ENCODE peak calls at places on chromosome 5, in six cellular contexts. One of them, this sample, is unnamed.
A peak's percentile ranks its signal among the peaks of the same experiment; 100 is the strongest.

GRCh38 chr5:16809816-16810502 is 126.1 kb downstream of the MYO10 start:
- DNase-seq in IMR-90: peak; percentile 49
- DNase-seq in SK-N-SH: no peak
- DNase-seq in fibroblast of lung: peak; percentile 61
- DNase-seq in GM23338: peak; percentile 22
- DNase-seq in HCT116: no peak
- DNase-seq in this sample: no peak

GRCh38 chr5:14268236-14268701 is 125.1 kb downstream of the TRIO start:
- DNase-seq in IMR-90: peak; percentile 81
- DNase-seq in SK-N-SH: no peak
- DNase-seq in fibroblast of lung: peak; percentile 34
- DNase-seq in GM23338: no peak
- DNase-seq in HCT116: peak; percentile 90
- DNase-seq in this sample: no peak

GRCh38 chr5:16568875-16569580 is 47.8 kb downstream of the RETREG1 start:
- DNase-seq in IMR-90: no peak
- DNase-seq in SK-N-SH: peak; percentile 80
- DNase-seq in fibroblast of lung: peak; percentile 17
- DNase-seq in GM23338: no peak
- DNase-seq in HCT116: no peak
- DNase-seq in this sample: no peak

GRCh38 chr5:124414973-124415372 is 331.5 kb downstream of the ZNF608 start:
- DNase-seq in IMR-90: no peak
- DNase-seq in SK-N-SH: no peak
- DNase-seq in fibroblast of lung: no peak
- DNase-seq in GM23338: no peak
- DNase-seq in HCT116: no peak
- DNase-seq in this sample: no peak

GRCh38 chr5:179314606-179315355 is 30.5 kb downstream of the ADAMTS2 start:
- DNase-seq in IMR-90: no peak
- DNase-seq in SK-N-SH: no peak
- DNase-seq in fibroblast of lung: no peak
- DNase-seq in GM23338: no peak
- DNase-seq in HCT116: no peak
- DNase-seq in this sample: no peak

GRCh38 chr5:168649306-168649705 is 70.1 kb upstream of the PANK3 start:
- DNase-seq in IMR-90: no peak
- DNase-seq in SK-N-SH: no peak
- DNase-seq in fibroblast of lung: no peak
- DNase-seq in GM23338: no peak
- DNase-seq in HCT116: no peak
- DNase-seq in this sample: no peak

GRCh38 chr5:133287500-133287899 is 235.7 kb downstream of the HSPA4 start:
- DNase-seq in IMR-90: peak; percentile 44
- DNase-seq in SK-N-SH: peak; percentile 79
- DNase-seq in fibroblast of lung: peak; percentile 31
- DNase-seq in GM23338: peak; percentile 43
- DNase-seq in HCT116: peak; percentile 28
- DNase-seq in this sample: peak; percentile 69

GRCh38 chr5:132499440-132500243 is 9.1 kb upstream of the IRF1 start:
- DNase-seq in IMR-90: no peak
- DNase-seq in SK-N-SH: no peak
- DNase-seq in fibroblast of lung: no peak
- DNase-seq in GM23338: no peak
- DNase-seq in HCT116: no peak
- DNase-seq in this sample: no peak

GRCh38 chr5:746258-746761 is 38.2 kb downstream of the ZDHHC11B start:
- DNase-seq in IMR-90: no peak
- DNase-seq in SK-N-SH: peak; percentile 28
- DNase-seq in fibroblast of lung: no peak
- DNase-seq in GM23338: no peak
- DNase-seq in HCT116: no peak
- DNase-seq in this sample: no peak

GRCh38 chr5:134995850-134996402 is 28.2 kb downstream of the CATSPER3 start:
- DNase-seq in IMR-90: no peak
- DNase-seq in SK-N-SH: peak; percentile 4
- DNase-seq in fibroblast of lung: no peak
- DNase-seq in GM23338: no peak
- DNase-seq in HCT116: no peak
- DNase-seq in this sample: no peak

GRCh38 chr5:59367791-59368394 is 525.6 kb downstream of the PDE4D start:
- DNase-seq in IMR-90: peak; percentile 66
- DNase-seq in SK-N-SH: peak; percentile 39
- DNase-seq in fibroblast of lung: peak; percentile 85
- DNase-seq in GM23338: peak; percentile 78
- DNase-seq in HCT116: peak; percentile 36
- DNase-seq in this sample: peak; percentile 73

GRCh38 chr5:178476531-178476930 is 113.7 kb downstream of the COL23A1 start:
- DNase-seq in IMR-90: no peak
- DNase-seq in SK-N-SH: no peak
- DNase-seq in fibroblast of lung: no peak
- DNase-seq in GM23338: no peak
- DNase-seq in HCT116: no peak
- DNase-seq in this sample: no peak

GRCh38 chr5:40842351-40842750 is 1.2 kb downstream of the CARD6 start:
- DNase-seq in IMR-90: peak; percentile 71
- DNase-seq in SK-N-SH: no peak
- DNase-seq in fibroblast of lung: peak; percentile 65
- DNase-seq in GM23338: no peak
- DNase-seq in HCT116: no peak
- DNase-seq in this sample: no peak
- H3K4me3 ChIP-seq in IMR-90: no peak overlapping the region
- H3K4me3 ChIP-seq in SK-N-SH: no peak overlapping the region
- H3K4me3 ChIP-seq in fibroblast of lung: peak overlapping the region; percentile 77
- H3K4me3 ChIP-seq in GM23338: no peak overlapping the region
- H3K4me3 ChIP-seq in HCT116: no peak overlapping the region
- H3K4me3 ChIP-seq in this sample: no peak overlapping the region

GRCh38 chr5:65855758-65856157 is 70.6 kb upstream of the ERBIN start:
- DNase-seq in IMR-90: no peak
- DNase-seq in SK-N-SH: no peak
- DNase-seq in fibroblast of lung: no peak
- DNase-seq in GM23338: no peak
- DNase-seq in HCT116: no peak
- DNase-seq in this sample: no peak
- H3K4me2 ChIP-seq in IMR-90: no peak overlapping the region
- H3K4me2 ChIP-seq in SK-N-SH: no peak overlapping the region
- H3K4me2 ChIP-seq in fibroblast of lung: no peak overlapping the region
- H3K4me2 ChIP-seq in GM23338: no peak overlapping the region
- H3K4me2 ChIP-seq in HCT116: no peak overlapping the region
- H3K4me2 ChIP-seq in this sample: no peak overlapping the region

GRCh38 chr5:143316844-143317631 is 86.4 kb downstream of the NR3C1 start:
- DNase-seq in IMR-90: no peak
- DNase-seq in SK-N-SH: peak; percentile 2
- DNase-seq in fibroblast of lung: peak; percentile 58
- DNase-seq in GM23338: no peak
- DNase-seq in HCT116: no peak
- DNase-seq in this sample: no peak
- H3K4me3 ChIP-seq in IMR-90: no peak overlapping the region
- H3K4me3 ChIP-seq in SK-N-SH: no peak overlapping the region
- H3K4me3 ChIP-seq in fibroblast of lung: no peak overlapping the region
- H3K4me3 ChIP-seq in GM23338: no peak overlapping the region
- H3K4me3 ChIP-seq in HCT116: no peak overlapping the region
- H3K4me3 ChIP-seq in this sample: no peak overlapping the region

DNA sequence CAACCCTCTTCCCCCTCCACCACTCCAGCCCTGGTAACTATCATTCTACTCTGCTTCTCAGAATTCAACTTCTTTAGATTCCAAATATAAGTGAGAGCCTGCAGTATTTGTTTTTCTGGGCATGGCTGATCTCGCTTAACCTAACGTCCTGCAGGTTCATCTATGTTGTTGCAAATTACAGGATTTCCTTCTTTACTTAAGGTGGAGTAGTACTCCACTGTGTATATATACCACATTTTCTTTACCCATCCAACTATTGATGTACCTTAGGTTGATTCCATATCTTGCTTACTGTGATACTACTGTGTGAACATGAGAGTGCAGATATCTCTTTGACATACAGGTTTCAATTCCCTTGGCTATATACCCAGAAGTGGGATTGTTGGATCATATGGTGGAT is 106.3 kb upstream of the ZNF366 start:
- DNase-seq in IMR-90: no peak
- DNase-seq in SK-N-SH: no peak
- DNase-seq in fibroblast of lung: no peak
- DNase-seq in GM23338: no peak
- DNase-seq in HCT116: no peak
- DNase-seq in this sample: no peak
- H3K4me2 ChIP-seq in IMR-90: no peak overlapping the region
- H3K4me2 ChIP-seq in SK-N-SH: no peak overlapping the region
- H3K4me2 ChIP-seq in fibroblast of lung: no peak overlapping the region
- H3K4me2 ChIP-seq in GM23338: no peak overlapping the region
- H3K4me2 ChIP-seq in HCT116: no peak overlapping the region
- H3K4me2 ChIP-seq in this sample: no peak overlapping the region

GRCh38 chr5:90480699-90481098 is 6.0 kb downstream of the POLR3G start:
- DNase-seq in IMR-90: peak; percentile 47
- DNase-seq in SK-N-SH: no peak
- DNase-seq in fibroblast of lung: peak; percentile 42
- DNase-seq in GM23338: no peak
- DNase-seq in HCT116: no peak
- DNase-seq in this sample: no peak

GRCh38 chr5:90477073-90477472 is 2.4 kb downstream of the POLR3G start:
- DNase-seq in IMR-90: no peak
- DNase-seq in SK-N-SH: no peak
- DNase-seq in fibroblast of lung: no peak
- DNase-seq in GM23338: peak; percentile 85
- DNase-seq in HCT116: no peak
- DNase-seq in this sample: no peak

GRCh38 chr5:90475436-90475980 is 844 bp downstream of the POLR3G start:
- DNase-seq in IMR-90: no peak
- DNase-seq in SK-N-SH: no peak
- DNase-seq in fibroblast of lung: no peak
- DNase-seq in GM23338: peak; percentile 16
- DNase-seq in HCT116: no peak
- DNase-seq in this sample: no peak

GRCh38 chr5:90479611-90480385 is 5.1 kb downstream of the POLR3G start:
- DNase-seq in IMR-90: peak; percentile 59
- DNase-seq in SK-N-SH: no peak
- DNase-seq in fibroblast of lung: no peak
- DNase-seq in GM23338: no peak
- DNase-seq in HCT116: no peak
- DNase-seq in this sample: no peak

DNA sequence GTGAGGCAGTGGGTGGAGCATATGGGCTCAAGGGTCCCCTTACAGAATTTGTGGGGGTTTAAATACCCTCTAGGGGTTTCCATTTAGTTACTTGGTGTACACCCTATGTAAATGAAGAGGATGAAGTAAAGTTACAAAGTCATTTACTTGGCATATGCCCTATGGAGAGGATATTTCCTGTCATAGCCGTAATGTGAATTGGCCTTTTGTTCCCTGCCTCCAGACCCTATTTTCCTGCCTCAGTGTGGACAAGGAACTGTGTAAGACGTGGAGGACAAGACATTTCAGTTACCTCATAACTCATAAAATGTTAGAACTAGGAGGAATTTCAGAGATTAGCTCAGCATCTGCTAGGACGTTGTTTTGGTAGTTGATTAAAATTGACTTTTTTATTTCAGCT is 3.2 kb downstream of the POLR3G start:
- DNase-seq in IMR-90: no peak
- DNase-seq in SK-N-SH: no peak
- DNase-seq in fibroblast of lung: no peak
- DNase-seq in GM23338: no peak
- DNase-seq in HCT116: no peak
- DNase-seq in this sample: no peak
- H3K4me3 ChIP-seq in IMR-90: no peak overlapping the region
- H3K4me3 ChIP-seq in SK-N-SH: no peak overlapping the region
- H3K4me3 ChIP-seq in fibroblast of lung: peak overlapping the region; percentile 23
- H3K4me3 ChIP-seq in GM23338: peak overlapping the region; percentile 83
- H3K4me3 ChIP-seq in HCT116: no peak overlapping the region
- H3K4me3 ChIP-seq in this sample: no peak overlapping the region

DNA sequence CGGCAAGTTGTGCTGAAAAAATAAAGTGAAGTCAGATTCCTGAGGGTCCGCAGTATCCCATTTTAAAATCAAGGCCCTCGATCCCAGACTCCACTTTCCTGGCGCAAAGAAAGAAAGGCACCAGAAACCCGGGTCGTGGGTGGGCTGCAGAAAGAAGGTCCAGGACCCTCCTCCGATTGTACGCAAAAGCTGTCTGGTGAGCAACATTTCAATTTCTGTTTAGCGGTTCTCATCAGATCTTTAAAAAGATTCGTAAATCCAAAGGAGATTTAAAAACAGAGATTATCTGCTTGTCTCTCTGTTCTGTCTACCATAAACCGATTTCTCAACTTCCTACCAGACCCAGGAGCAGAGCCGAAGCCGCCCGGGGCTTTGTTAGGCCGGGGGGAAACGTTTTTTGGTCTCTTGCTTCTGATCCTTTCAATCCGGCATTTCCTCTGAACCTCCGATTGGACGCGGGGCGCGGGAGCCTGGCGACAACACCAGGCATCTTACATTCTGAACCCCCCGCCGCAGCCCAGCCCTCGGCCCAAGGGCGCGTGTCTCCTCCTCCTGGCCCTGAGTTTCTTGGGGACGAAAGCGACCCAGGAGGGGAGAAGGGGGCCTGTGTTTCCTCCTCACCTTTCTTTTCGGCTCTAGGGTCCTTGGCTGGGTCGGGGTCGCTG is 745 bp downstream of the NKX2-5 start:
- DNase-seq in IMR-90: no peak
- DNase-seq in SK-N-SH: no peak
- DNase-seq in fibroblast of lung: no peak
- DNase-seq in GM23338: peak; percentile 69
- DNase-seq in HCT116: no peak
- DNase-seq in this sample: no peak
- H3K4me2 ChIP-seq in IMR-90: no peak overlapping the region
- H3K4me2 ChIP-seq in SK-N-SH: peak overlapping the region; percentile 44
- H3K4me2 ChIP-seq in fibroblast of lung: no peak overlapping the region
- H3K4me2 ChIP-seq in GM23338: peak overlapping the region; percentile 85
- H3K4me2 ChIP-seq in HCT116: no peak overlapping the region
- H3K4me2 ChIP-seq in this sample: no peak overlapping the region

GRCh38 chr5:142386151-142387021 is 61.6 kb upstream of the SPRY4 start:
- DNase-seq in IMR-90: no peak
- DNase-seq in SK-N-SH: no peak
- DNase-seq in fibroblast of lung: no peak
- DNase-seq in GM23338: peak; percentile 39
- DNase-seq in HCT116: no peak
- DNase-seq in this sample: no peak
- H3K4me3 ChIP-seq in IMR-90: no peak overlapping the region
- H3K4me3 ChIP-seq in SK-N-SH: no peak overlapping the region
- H3K4me3 ChIP-seq in fibroblast of lung: no peak overlapping the region
- H3K4me3 ChIP-seq in GM23338: no peak overlapping the region
- H3K4me3 ChIP-seq in HCT116: no peak overlapping the region
- H3K4me3 ChIP-seq in this sample: no peak overlapping the region

GRCh38 chr5:160466889-160467554 is 45.4 kb downstream of the PTTG1 start:
- DNase-seq in IMR-90: no peak
- DNase-seq in SK-N-SH: no peak
- DNase-seq in fibroblast of lung: no peak
- DNase-seq in GM23338: no peak
- DNase-seq in HCT116: no peak
- DNase-seq in this sample: no peak
- H3K4me2 ChIP-seq in IMR-90: peak overlapping the region; percentile 6
- H3K4me2 ChIP-seq in SK-N-SH: peak overlapping the region; percentile 43
- H3K4me2 ChIP-seq in fibroblast of lung: peak overlapping the region; percentile 0
- H3K4me2 ChIP-seq in GM23338: peak overlapping the region; percentile 66
- H3K4me2 ChIP-seq in HCT116: no peak overlapping the region
- H3K4me2 ChIP-seq in this sample: no peak overlapping the region

This sample was measured in Karpas-422.